ENCODE peak calls at places on chromosomes 2 and 18, in four cellular contexts. I is H9, P is IMR-90, J is mesendoderm. D is an unnamed sample.

GRCh38 chr2:237720962-237721361 is 77.6 kb upstream of the RBM44 start:
- DNase-seq in I (no peak), P (peak), J (no peak), D (no peak)

GRCh38 chr2:163552758-163553157 is 183.1 kb downstream of the FIGN start:
- DNase-seq in I (no peak), J (no peak), P (no peak), D (no peak)

GRCh38 chr18:31575515-31576246 is 16.0 kb upstream of the TTR start:
- DNase-seq in I (no peak), P (no peak), J (no peak), D (no peak)

GRCh38 chr18:76821875-76822509 is 365 bp upstream of the ZNF236 start:
- DNase-seq in P (peak), I (no peak), J (peak), D (no peak)

GRCh38 chr2:23385748-23386421 is 906 bp downstream of the KLHL29 start:
- DNase-seq in J (peak), P (no peak), I (no peak), D (no peak)

GRCh38 chr2:10448208-10448645 is at the start of gene ODC1:
- DNase-seq in I (peak), J (peak), P (peak), D (no peak)

GRCh38 chr2:129896226-129897100 is 83.0 kb upstream of the RAB6C start:
- DNase-seq in P (no peak), J (no peak), I (no peak), D (no peak)

GRCh38 chr2:39516347-39517101 is 79.4 kb upstream of the MAP4K3 start:
- DNase-seq in P (peak), J (peak), I (peak), D (peak)

GRCh38 chr2:47339745-47340541 is 63.0 kb upstream of the MSH2 start:
- DNase-seq in I (no peak), J (peak), P (peak), D (no peak)

GRCh38 chr2:138779451-138780440 is at the start of gene NXPH2:
- DNase-seq in I (peak), J (peak), P (no peak), D (no peak)

GRCh38 chr2:240360645-240361475 is 74.6 kb upstream of the GPC1 start:
- DNase-seq in I (no peak), P (peak), J (no peak), D (no peak)

GRCh38 chr2:238015705-238016104 is 45.1 kb upstream of the SCLY start:
- DNase-seq in J (peak), I (no peak), P (no peak), D (no peak)

GRCh38 chr2:238361877-238362276 is 41.6 kb downstream of the TRAF3IP1 start:
- DNase-seq in J (no peak), I (no peak), P (no peak), D (no peak)

GRCh38 chr2:17646838-17647701 is 106.5 kb downstream of the SMC6 start:
- DNase-seq in I (no peak), J (no peak), P (no peak), D (no peak)

GRCh38 chr2:72917138-72917874 is at the start of gene EMX1:
- DNase-seq in I (peak), J (peak), P (no peak), D (peak)

GRCh38 chr2:134819334-134819733 is 19.1 kb upstream of the ACMSD start:
- DNase-seq in I (no peak), P (peak), J (peak), D (no peak)

GRCh38 chr2:100660851-100661584 is 98.2 kb downstream of the PDCL3 start:
- DNase-seq in J (no peak), P (no peak), I (no peak), D (no peak)

GRCh38 chr2:18719978-18720775 is 130.8 kb upstream of the NT5C1B start:
- DNase-seq in J (peak), I (no peak), P (peak), D (no peak)

GRCh38 chr2:37096568-37096967 is 12.2 kb downstream of the GPATCH11 start:
- DNase-seq in P (no peak), I (no peak), J (no peak), D (no peak)

GRCh38 chr2:37090019-37090477 is 5.7 kb downstream of the GPATCH11 start:
- DNase-seq in P (no peak), J (no peak), I (no peak), D (no peak)

DNA sequence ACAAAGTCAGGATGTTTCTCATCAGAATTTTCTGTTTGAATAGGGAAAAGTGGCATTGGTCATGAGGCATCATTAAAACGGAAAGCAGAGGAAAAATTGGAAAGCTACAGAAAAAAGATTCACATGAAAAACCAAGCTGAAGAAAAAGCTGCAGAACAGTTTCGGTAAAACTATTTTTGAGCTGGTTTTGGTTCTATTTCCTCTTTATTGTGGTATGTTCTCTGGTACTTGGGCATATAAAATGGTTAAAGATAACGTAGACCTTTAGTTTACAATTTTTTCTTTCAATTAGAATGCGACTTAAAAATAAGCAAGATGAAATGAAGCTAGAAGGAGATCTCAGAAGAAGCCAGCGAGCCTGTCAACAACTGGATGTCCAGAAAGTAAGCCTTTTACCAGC is 7.6 kb downstream of the GPATCH11 start:
- DNase-seq in P (no peak), J (no peak), I (no peak), D (no peak)
- H3K56ac ChIP-seq in P (no peak), J (no peak), I (no peak), D (no peak)

DNA sequence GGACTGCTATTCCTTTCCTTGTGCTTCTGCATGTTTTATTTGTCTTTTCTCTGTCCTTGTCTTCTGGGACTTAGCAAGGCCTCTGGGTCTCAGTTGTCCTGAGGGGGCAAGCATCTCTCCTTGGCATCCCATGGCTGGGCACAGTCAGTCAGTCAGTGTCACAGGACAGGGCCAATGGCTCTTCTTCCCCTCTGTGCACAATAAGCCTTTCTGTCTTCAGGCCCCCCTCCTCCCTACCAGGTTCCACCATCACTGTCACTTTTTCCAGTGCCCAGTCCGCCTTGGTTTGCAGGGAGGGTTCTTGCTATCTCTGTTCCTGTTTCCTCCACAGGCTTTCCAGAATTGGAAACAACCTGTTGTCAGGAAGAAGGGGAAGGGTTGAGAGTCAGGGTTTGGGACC is 1.8 kb upstream of the VAMP5 start:
- DNase-seq in P (no peak), J (no peak), I (no peak), D (no peak)
- H3K56ac ChIP-seq in P (no peak), J (no peak), I (no peak), D (no peak)

DNA sequence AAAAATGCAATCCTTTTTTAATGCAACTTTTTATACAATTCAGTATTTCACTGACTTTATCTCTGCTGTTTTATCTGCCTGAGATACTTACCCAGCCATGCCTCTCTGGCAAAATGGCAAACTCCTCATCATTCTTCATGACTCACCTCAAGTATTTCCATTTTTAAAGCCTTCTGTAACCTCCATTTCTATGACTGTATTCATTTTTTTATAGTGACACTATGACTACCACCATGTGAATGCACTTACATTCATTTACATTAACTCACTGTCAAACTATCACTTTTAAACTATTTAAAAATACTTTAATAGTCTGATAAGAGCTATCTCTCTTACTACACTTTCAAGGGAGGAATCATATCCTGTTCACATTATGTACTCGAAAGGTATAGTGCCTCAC is 99.4 kb upstream of the SCN7A start:
- DNase-seq in J (no peak), I (no peak), P (peak), D (no peak)
- H3K56ac ChIP-seq in J (no peak), I (no peak), P (no peak), D (no peak)

GRCh38 chr2:120707816-120708215 is 27.9 kb upstream of the GLI2 start:
- DNase-seq in P (peak), J (no peak), I (no peak), D (no peak)

GRCh38 chr2:120708944-120709607 is 26.6 kb upstream of the GLI2 start:
- DNase-seq in P (no peak), J (no peak), I (no peak), D (no peak)

GRCh38 chr2:120711694-120712093 is 24.0 kb upstream of the GLI2 start:
- DNase-seq in J (no peak), P (no peak), I (no peak), D (no peak)

GRCh38 chr2:120710256-120710655 is 25.4 kb upstream of the GLI2 start:
- DNase-seq in J (no peak), I (no peak), P (peak), D (no peak)

DNA sequence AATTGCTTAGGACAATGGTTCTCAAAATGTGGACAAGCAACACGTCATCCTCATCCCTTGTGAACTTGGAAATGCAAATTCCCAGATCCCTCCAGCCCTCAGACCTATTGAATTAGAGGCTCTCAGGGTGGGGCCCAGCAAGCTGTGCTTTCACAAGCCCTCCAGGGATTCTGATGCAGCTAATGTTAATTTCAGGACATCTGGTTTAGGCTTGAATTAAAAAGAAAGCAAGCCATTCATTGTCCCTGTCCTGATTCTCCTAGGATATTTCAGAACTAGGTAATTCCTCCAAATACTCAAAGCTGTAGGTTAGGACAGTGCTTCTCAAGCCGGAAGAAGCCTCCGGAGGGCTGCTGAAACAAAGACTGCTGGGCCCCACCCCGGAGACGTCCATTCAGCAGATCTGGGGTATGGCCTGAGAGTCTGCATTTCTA is 26.0 kb upstream of the GLI2 start:
- DNase-seq in J (peak), I (peak), P (no peak), D (peak)
- H3K56ac ChIP-seq in J (no peak), I (no peak), P (no peak), D (no peak)

DNA sequence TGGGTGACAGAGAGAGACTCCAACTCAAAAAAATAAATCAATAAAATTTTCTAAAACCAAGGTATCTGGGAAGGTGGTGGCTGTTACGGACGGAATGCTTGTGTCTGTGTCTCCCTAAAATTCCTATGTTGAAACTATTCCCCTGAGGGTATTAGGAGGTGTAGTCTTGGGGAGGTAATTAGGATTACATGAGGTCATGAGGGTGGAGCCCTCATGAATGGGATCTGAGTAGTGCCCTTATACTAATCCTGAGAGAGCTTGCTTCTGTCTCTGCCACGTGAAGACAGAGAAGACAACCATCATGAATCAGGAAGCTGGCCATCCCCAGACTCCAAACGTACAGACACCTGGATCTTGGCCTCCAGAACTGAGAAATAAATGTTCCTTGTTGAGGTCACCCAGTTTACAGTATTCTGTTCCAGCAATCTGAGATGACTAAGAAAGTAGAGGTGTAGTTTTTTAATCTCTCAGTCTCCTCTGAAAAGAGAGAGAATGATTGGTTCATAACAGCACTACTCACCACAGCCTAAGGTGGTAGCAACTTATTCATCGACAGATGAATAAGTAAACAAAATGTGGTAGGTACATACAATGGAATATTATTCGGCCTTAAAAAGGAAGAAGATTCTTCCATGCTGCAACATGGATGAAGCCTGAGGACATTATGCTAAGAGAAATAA is 38.4 kb downstream of the TGFBRAP1 start:
- DNase-seq in I (no peak), J (peak), P (no peak), D (no peak)
- H3K56ac ChIP-seq in I (no peak), J (no peak), P (no peak), D (no peak)

DNA sequence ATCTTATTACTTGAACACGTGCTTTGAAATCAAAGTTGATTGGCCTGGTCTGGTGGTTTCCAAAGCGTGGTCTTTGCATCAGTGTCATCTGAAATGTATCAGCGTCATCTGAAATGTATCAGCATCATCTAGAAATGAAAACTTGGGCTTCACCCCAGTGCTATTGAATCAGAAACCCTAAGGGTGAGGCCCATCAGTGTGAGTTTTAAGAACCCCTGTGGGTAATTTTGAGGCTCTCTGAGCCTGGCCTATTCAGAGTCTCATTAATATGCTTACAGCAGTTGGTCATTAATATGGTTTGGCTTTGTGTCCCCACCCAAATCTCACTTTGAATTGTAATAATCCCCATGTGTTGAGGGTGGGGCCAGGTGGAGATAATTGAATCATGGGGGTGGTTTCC is 85.2 kb downstream of the NYAP2 start:
- DNase-seq in J (no peak), P (no peak), I (no peak), D (no peak)
- H3K56ac ChIP-seq in J (no peak), P (no peak), I (no peak), D (no peak)

D was measured in H1.